ENCODE peak calls at places on chromosomes 5 and 9, in seven cellular contexts. Y is stomach, B is IMR-90, A is A549, E is ovary, D is gastrocnemius medialis, I is sigmoid colon. R is an unnamed sample.

GRCh38 chr9:114849450-114849849 is 43.6 kb upstream of the TNFSF15 start:
- DNase-seq in I (no peak), E (no peak), B (no peak), Y (no peak), A (no peak), D (no peak), R (no peak)

GRCh38 chr9:105369911-105370310 is 77.9 kb upstream of the FSD1L start:
- DNase-seq in I (no peak), A (no peak), E (no peak), Y (no peak), B (no peak), D (no peak), R (no peak)

GRCh38 chr5:73450672-73451217 is 2.2 kb upstream of the FOXD1 start:
- DNase-seq in B (peak; percentile 52), A (peak; percentile 23), I (no peak), Y (no peak), D (no peak), E (no peak), R (peak; percentile 53)

GRCh38 chr5:109953821-109954220 is 264.1 kb downstream of the MAN2A1 start:
- DNase-seq in A (no peak), I (no peak), E (no peak), Y (no peak), D (no peak), B (no peak), R (no peak)

GRCh38 chr5:111555760-111556159 is 43.4 kb upstream of the STARD4 start:
- DNase-seq in A (no peak), B (no peak), E (no peak), I (no peak), D (no peak), Y (no peak), R (no peak)

GRCh38 chr9:92736816-92737606 is 27.6 kb downstream of the BICD2 start:
- DNase-seq in E (no peak), Y (no peak), A (no peak), B (peak; percentile 28), D (no peak), I (no peak), R (no peak)

GRCh38 chr5:39024884-39025283 is 49.3 kb downstream of the RICTOR start:
- DNase-seq in B (peak; percentile 54), E (no peak), D (no peak), I (no peak), Y (no peak), A (no peak), R (no peak)

GRCh38 chr9:121023064-121023463 is 27.0 kb downstream of the C5 start:
- DNase-seq in I (no peak), B (no peak), Y (no peak), E (no peak), D (no peak), A (peak; percentile 69), R (peak; percentile 18)

GRCh38 chr9:114214181-114214580 is 58.8 kb downstream of the COL27A1 start:
- DNase-seq in B (peak; percentile 48), A (no peak), Y (no peak), D (no peak), E (no peak), I (no peak), R (no peak)

GRCh38 chr5:82396871-82397514 is 118.8 kb upstream of the RPS23 start:
- DNase-seq in I (peak; percentile 90), D (peak; percentile 58), A (peak; percentile 86), E (peak; percentile 50), B (peak; percentile 99), Y (peak; percentile 53), R (no peak)

GRCh38 chr9:71793386-71794105 is 25.2 kb upstream of the CEMIP2 start:
- DNase-seq in I (no peak), B (peak; percentile 50), D (no peak), A (peak; percentile 67), E (no peak), Y (no peak), R (no peak)

GRCh38 chr9:135939351-135940265 is 21.6 kb downstream of the UBAC1 start:
- DNase-seq in A (no peak), D (no peak), I (no peak), Y (no peak), E (no peak), B (no peak), R (no peak)

GRCh38 chr9:135803441-135803840 is 101.5 kb downstream of the KCNT1 start:
- DNase-seq in D (no peak), B (no peak), E (no peak), I (no peak), Y (no peak), A (no peak), R (no peak)

GRCh38 chr5:62647241-62647640 is 68.6 kb downstream of the LRRC70 start:
- DNase-seq in Y (no peak), D (no peak), B (no peak), A (no peak), I (no peak), E (no peak), R (no peak)

GRCh38 chr9:9998491-9999287 is 614.1 kb downstream of the PTPRD start:
- DNase-seq in E (no peak), I (no peak), D (no peak), Y (no peak), B (no peak), A (peak; percentile 9), R (peak; percentile 63)

DNA sequence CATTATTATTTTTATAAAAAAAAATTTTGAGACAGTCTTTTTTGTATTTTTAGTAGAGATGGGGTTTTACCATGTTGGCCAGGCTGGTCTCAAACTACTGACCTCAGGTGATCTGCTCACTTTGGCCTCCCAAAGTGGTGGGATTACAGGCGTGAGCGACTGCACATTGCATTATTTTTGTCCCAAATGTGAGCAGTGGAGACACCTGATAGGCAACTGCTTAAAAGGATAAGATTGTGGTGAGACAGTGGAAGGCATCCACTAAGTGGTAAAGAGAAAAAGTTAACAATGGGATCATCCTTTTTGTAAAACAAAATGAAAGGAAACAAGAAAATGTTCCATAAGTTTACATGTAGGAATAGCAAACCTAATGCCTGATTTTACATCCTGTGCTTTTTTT is 2.0 kb upstream of the CENPH start:
- DNase-seq in B (no peak), D (no peak), Y (no peak), I (no peak), E (no peak), A (no peak), R (peak; percentile 59)
- TF ChIP-seq POLR2A in B (no peak), D (no peak), Y (no peak), I (no peak), E (no peak), A (no peak), R (no peak)

GRCh38 chr5:140214831-140215230 is 39.8 kb downstream of the CYSTM1 start:
- DNase-seq in D (peak; percentile 91), B (peak; percentile 83), E (no peak), Y (peak; percentile 76), A (no peak), I (no peak), R (no peak)

GRCh38 chr5:140208065-140208464 is 33.1 kb downstream of the CYSTM1 start:
- DNase-seq in A (no peak), I (no peak), D (no peak), E (no peak), B (no peak), Y (no peak), R (no peak)

GRCh38 chr5:140217299-140218026 is 42.5 kb downstream of the CYSTM1 start:
- DNase-seq in I (no peak), A (no peak), Y (no peak), D (no peak), E (no peak), B (no peak), R (peak; percentile 92)

GRCh38 chr5:140216468-140217074 is 41.6 kb downstream of the CYSTM1 start:
- DNase-seq in B (no peak), D (no peak), A (no peak), E (no peak), I (no peak), Y (peak; percentile 77), R (peak; percentile 69)

GRCh38 chr5:140213370-140213983 is 38.5 kb downstream of the CYSTM1 start:
- DNase-seq in A (no peak), Y (no peak), I (no peak), E (no peak), B (no peak), D (no peak), R (peak; percentile 24)
- TF ChIP-seq POLR2A in A (no peak), Y (no peak), I (no peak), E (no peak), B (no peak), D (no peak), R (no peak)

GRCh38 chr5:154755361-154756202 is at the start of gene LARP1:
- DNase-seq in D (peak; percentile 37), I (peak; percentile 74), E (no peak), Y (peak; percentile 51), A (peak; percentile 43), B (peak; percentile 19), R (peak; percentile 82)

GRCh38 chr5:154757647-154758406 is 2.6 kb downstream of the LARP1 start:
- DNase-seq in E (no peak), B (peak; percentile 22), Y (no peak), D (no peak), A (peak; percentile 12), I (no peak), R (peak; percentile 71)

GRCh38 chr5:154754460-154755360 is 467 bp upstream of the LARP1 start:
- DNase-seq in I (peak; percentile 100), A (peak; percentile 99), D (peak; percentile 99), E (peak; percentile 100), B (peak; percentile 98), Y (peak; percentile 99), R (peak; percentile 100)

GRCh38 chr5:154756871-154757646 is 1.9 kb downstream of the LARP1 start:
- DNase-seq in E (peak; percentile 73), D (peak; percentile 66), Y (peak; percentile 48), I (peak; percentile 87), A (peak; percentile 41), B (peak; percentile 30), R (peak; percentile 85)

GRCh38 chr5:154756203-154756870 is 1.2 kb downstream of the LARP1 start:
- DNase-seq in E (peak; percentile 68), D (peak; percentile 53), I (peak; percentile 76), B (no peak), Y (peak; percentile 50), A (peak; percentile 63), R (peak; percentile 79)
- TF ChIP-seq POLR2A in E (peak; percentile 12), D (no peak), I (no peak), B (peak; percentile 4), Y (no peak), A (no peak), R (no peak)

GRCh38 chr9:137547687-137548543 is 2.3 kb downstream of the PNPLA7 start:
- DNase-seq in I (no peak), Y (peak; percentile 61), E (no peak), D (peak; percentile 75), B (no peak), A (no peak), R (no peak)

GRCh38 chr9:137550958-137551655 is 572 bp upstream of the MRPL41 start:
- DNase-seq in D (no peak), I (no peak), B (peak; percentile 44), Y (no peak), A (peak; percentile 77), E (no peak), R (peak; percentile 87)

GRCh38 chr9:137554349-137554748 is 2.7 kb downstream of the MRPL41 start:
- DNase-seq in Y (no peak), D (no peak), E (no peak), A (no peak), I (no peak), B (no peak), R (no peak)

GRCh38 chr9:137551656-137552534 is at the start of gene MRPL41:
- DNase-seq in E (peak; percentile 92), B (peak; percentile 68), D (peak; percentile 89), I (peak; percentile 95), A (peak; percentile 87), Y (peak; percentile 95), R (peak; percentile 94)

DNA sequence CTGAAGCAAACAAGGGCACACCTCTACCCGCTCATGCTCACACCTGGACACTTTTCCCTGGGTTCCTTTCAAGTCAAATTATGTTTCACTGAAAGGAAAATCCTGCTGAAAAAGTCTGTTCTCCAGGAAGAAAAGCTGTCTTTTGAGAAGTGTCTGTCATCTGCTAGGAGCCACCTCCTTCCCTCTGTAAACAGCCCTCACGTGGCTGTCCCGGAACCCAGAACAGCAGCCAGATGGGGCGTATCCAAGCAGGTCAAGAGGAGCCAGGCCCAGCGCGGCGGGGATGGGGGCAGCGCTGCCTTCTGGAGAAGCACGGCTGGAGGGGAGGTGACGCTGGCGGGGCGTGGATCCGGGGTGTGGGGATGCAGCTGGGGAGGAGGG is at the start of gene PNPLA7:
- DNase-seq in I (peak; percentile 95), E (peak; percentile 87), B (peak; percentile 43), A (peak; percentile 85), Y (peak; percentile 93), D (peak; percentile 93), R (peak; percentile 76)
- TF ChIP-seq POLR2A in I (no peak), E (no peak), B (no peak), A (no peak), Y (no peak), D (peak; percentile 64), R (no peak)

R was measured in erythroblast.